ENCODE peak calls at places on chromosomes 6 and 20, in five cellular contexts. W, J, T, Z and S are unnamed samples.

GRCh38 chr6:2738373-2738979 is 12.2 kb downstream of the MYLK4 start:
- DNase-seq in J (peak), W (no peak), T (peak), Z (peak), S (peak)

GRCh38 chr20:49478754-49479689 is 3.4 kb downstream of the KCNB1 start:
- DNase-seq in J (no peak), W (no peak), Z (no peak), T (no peak), S (no peak)

GRCh38 chr6:166624275-166624674 is 2.8 kb downstream of the RPS6KA2 start:
- DNase-seq in T (no peak), W (no peak), Z (no peak), J (no peak), S (no peak)

GRCh38 chr6:51514396-51515051 is 572.9 kb downstream of the PKHD1 start:
- DNase-seq in Z (no peak), T (no peak), J (no peak), W (no peak), S (no peak)

GRCh38 chr20:5513975-5514516 is 197.3 kb upstream of the PROKR2 start:
- DNase-seq in T (peak), W (no peak), Z (no peak), J (no peak), S (peak)

GRCh38 chr20:1183153-1183552 is 1.6 kb downstream of the TMEM74B start:
- DNase-seq in W (no peak), J (no peak), Z (no peak), T (no peak), S (no peak)

GRCh38 chr6:107626645-107627044 is 136.7 kb downstream of the SOBP start:
- DNase-seq in J (no peak), W (no peak), T (no peak), Z (no peak), S (no peak)

GRCh38 chr6:11008821-11009220 is 35.3 kb downstream of the ELOVL2 start:
- DNase-seq in T (no peak), J (no peak), Z (no peak), W (no peak), S (no peak)

GRCh38 chr6:164247106-164247505 is 832.6 kb downstream of the QKI start:
- DNase-seq in T (no peak), J (no peak), Z (no peak), W (no peak), S (no peak)

GRCh38 chr6:161631676-161632194 is 357.9 kb upstream of the AGPAT4 start:
- DNase-seq in W (no peak), T (no peak), J (no peak), Z (no peak), S (no peak)

GRCh38 chr6:106145144-106145543 is 59.0 kb downstream of the PRDM1 start:
- DNase-seq in J (no peak), W (no peak), T (no peak), Z (no peak), S (no peak)

GRCh38 chr6:106146852-106147351 is 60.8 kb downstream of the PRDM1 start:
- DNase-seq in Z (peak), J (no peak), T (no peak), W (no peak), S (no peak)

GRCh38 chr6:106145741-106146227 is 59.6 kb downstream of the PRDM1 start:
- DNase-seq in Z (no peak), J (no peak), T (no peak), W (peak), S (no peak)

GRCh38 chr6:106147476-106147875 is 61.3 kb downstream of the PRDM1 start:
- DNase-seq in J (no peak), W (no peak), Z (no peak), T (no peak), S (no peak)

DNA sequence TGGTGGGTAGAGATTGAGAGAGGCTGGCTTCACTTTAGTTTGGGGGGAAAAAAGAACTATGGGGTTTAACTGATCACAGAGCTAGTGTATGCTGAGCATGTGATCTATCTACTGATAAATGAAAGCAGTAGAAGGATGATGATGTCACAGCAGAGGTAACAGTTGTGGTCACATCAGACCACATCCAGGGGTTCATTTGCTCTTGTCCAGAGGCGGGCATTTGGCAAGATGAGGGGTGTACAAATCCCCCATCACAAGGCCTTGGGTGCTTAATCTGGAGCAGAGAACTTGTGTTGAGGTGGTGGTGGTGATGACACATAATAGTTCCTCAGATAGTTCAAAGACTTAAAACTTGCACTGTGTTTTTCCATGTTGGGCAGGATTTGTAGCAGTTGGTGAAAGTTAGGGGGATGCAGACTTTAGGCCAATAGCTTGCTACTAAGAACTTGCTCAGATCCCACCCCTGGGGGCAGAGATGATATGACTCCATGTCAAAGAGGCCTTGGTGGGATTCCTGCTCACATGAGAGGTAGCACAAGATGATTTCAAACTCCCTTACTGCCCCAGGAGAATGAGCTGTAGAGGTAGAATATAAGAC is 63.4 kb downstream of the PRDM1 start:
- DNase-seq in W (no peak), T (no peak), J (no peak), Z (no peak), S (no peak)
- TF ChIP-seq JUNB in W (no peak), T (no peak), J (no peak), Z (no peak), S (no peak)

GRCh38 chr6:88492824-88493223 is 326.7 kb upstream of the CNR1 start:
- DNase-seq in W (no peak), T (peak), J (peak), Z (peak), S (peak)
- TF ChIP-seq JUNB in W (no peak), T (no peak), J (no peak), Z (no peak), S (no peak)

DNA sequence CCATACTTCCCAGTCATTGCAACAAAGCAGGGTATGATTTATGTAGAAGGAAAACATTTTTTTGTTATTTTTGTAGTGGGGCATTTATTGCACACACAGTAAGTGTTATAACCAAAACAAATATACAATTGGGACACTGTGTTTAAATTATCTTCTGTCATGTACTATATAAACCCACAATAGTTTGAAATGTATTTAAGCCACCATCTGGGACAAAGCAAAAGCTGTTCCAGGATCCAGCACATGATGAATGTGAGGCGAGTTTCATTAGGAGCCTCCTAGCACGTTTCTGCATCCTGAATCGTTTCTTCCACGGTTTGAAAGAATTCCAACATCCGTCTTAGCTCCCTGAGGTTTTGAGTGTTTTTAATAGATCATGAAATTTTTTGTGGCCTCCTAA is 65.7 kb downstream of the EYA4 start:
- DNase-seq in W (no peak), J (no peak), Z (no peak), T (no peak), S (no peak)
- TF ChIP-seq JUNB in W (no peak), J (no peak), Z (no peak), T (no peak), S (no peak)

DNA sequence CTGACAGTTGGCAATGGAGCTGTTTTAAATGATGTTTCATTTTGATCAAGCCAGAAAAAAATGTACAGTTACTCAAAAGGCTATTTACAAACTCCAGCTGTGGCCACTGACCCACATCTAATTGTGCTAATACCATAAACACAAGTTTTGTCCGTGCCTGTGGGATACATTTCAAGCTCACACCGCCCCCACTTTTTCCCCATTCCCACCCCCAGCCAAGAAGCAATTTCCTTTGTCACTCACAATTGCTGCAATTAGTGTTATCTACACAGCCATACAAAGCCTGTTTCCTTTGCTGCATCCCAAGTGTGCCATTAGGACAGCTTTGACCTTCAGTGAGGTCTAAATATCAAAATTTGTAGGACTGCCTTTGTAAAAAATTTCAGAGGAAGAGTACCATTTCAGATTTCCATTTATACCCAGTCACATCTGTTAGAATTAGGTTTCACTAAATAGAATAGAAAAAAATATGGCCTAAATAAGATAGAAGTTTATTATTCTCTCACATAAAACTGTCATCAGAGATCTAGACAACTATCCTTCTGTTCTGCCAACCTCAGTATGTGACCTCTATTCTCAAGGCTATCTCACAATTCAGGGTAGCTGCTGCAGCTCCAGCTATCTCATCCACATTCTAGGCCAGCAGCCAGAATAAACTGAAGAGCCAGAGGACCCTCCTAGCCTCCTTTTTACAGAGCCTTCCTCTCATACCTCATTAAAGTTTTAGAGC is 202.6 kb downstream of the NFATC2 start:
- DNase-seq in W (no peak), J (no peak), T (no peak), Z (no peak), S (no peak)
- TF ChIP-seq JUNB in W (no peak), J (no peak), T (no peak), Z (no peak), S (no peak)

GRCh38 chr20:63702036-63702665 is 5.6 kb downstream of the ARFRP1 start:
- DNase-seq in Z (no peak), T (no peak), W (no peak), J (no peak), S (no peak)

GRCh38 chr20:63702751-63703470 is 4.9 kb downstream of the ARFRP1 start:
- DNase-seq in Z (peak), W (no peak), J (no peak), T (no peak), S (no peak)

GRCh38 chr20:63704749-63705117 is 3.0 kb downstream of the ARFRP1 start:
- DNase-seq in T (no peak), J (no peak), W (no peak), Z (peak), S (no peak)

GRCh38 chr20:63703976-63704748 is 3.6 kb downstream of the ARFRP1 start:
- DNase-seq in Z (peak), J (no peak), W (no peak), T (no peak), S (no peak)

DNA sequence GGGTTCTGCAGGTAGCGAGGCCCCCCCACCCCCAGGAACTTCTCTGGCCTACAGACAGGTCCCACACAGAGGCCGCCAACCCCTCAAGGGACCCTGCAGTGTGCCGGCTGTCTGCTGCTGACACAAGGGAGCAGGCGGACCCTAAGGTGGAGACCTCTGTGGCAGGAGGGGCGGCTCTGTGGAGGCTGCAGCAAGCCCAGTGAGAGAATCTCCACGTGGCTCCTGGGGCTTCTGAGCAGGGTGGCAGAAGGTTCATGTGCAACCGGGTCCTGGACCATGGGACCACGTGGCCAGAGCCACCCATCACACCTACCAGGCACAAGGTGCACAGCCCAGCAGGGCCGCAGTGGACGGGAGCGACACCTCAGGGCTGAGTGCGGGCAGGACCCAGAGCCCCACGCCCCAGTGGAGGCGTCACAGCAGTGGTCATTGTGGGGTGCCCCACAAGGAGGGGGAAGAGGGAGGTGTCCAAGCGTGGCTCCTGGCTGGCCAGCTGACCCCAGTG is 4.3 kb downstream of the ARFRP1 start:
- DNase-seq in J (no peak), W (no peak), T (no peak), Z (peak), S (no peak)
- TF ChIP-seq JUNB in J (no peak), W (no peak), T (no peak), Z (no peak), S (no peak)